ENCODE peak calls at places on chromosomes 3 and 15, in five cellular contexts. E is CD8-positive, alpha-beta memory T cell; M is right cardiac atrium; S is upper lobe of right lung; R is thyroid gland. W is an unnamed sample.

GRCh38 chr3:33954956-33955355 is 156.5 kb downstream of the PDCD6IP start:
- DNase-seq in E (no peak), M (no peak), S (no peak), R (no peak), W (no peak)

GRCh38 chr3:108036401-108036800 is 54.4 kb downstream of the CD47 start:
- DNase-seq in E (no peak), M (no peak), S (no peak), R (no peak), W (no peak)

GRCh38 chr15:48880070-48880634 is 2.2 kb downstream of the EID1 start:
- DNase-seq in E (no peak), M (no peak), S (no peak), R (no peak), W (no peak)

GRCh38 chr3:25820372-25820771 is 30.5 kb downstream of the OXSM start:
- DNase-seq in E (no peak), M (no peak), S (no peak), R (peak; percentile 65), W (peak; percentile 81)

GRCh38 chr3:142374687-142375086 is 73.2 kb downstream of the XRN1 start:
- DNase-seq in E (no peak), M (no peak), S (no peak), R (no peak), W (no peak)

GRCh38 chr3:58242340-58242739 is 4.7 kb downstream of the ABHD6 start:
- DNase-seq in E (no peak), M (no peak), S (no peak), R (no peak), W (no peak)

GRCh38 chr3:122350814-122351418 is 25.9 kb downstream of the CSTA start:
- DNase-seq in E (no peak), M (no peak), S (no peak), R (no peak), W (no peak)

GRCh38 chr15:24683736-24684135 is 8.2 kb downstream of the NPAP1 start:
- DNase-seq in E (no peak), M (no peak), S (no peak), R (no peak), W (no peak)

GRCh38 chr3:46105313-46105919 is 78.1 kb upstream of the XCR1 start:
- DNase-seq in E (no peak), M (no peak), S (no peak), R (no peak), W (no peak)

GRCh38 chr15:100147828-100148227 is 193.9 kb downstream of the ADAMTS17 start:
- DNase-seq in E (no peak), M (no peak), S (no peak), R (no peak), W (no peak)

GRCh38 chr3:185216587-185216918 is 37.3 kb downstream of the EHHADH start:
- DNase-seq in E (no peak), M (peak; percentile 55), S (no peak), R (peak; percentile 37), W (peak; percentile 72)

GRCh38 chr3:44232407-44232806 is 9.3 kb upstream of the TOPAZ1 start:
- DNase-seq in E (no peak), M (no peak), S (no peak), R (no peak), W (no peak)

GRCh38 chr3:147267431-147267830 is 138.9 kb downstream of the ZIC4 start:
- DNase-seq in E (no peak), M (no peak), S (no peak), R (no peak), W (no peak)

GRCh38 chr3:112739252-112739945 is 98.5 kb upstream of the CCDC80 start:
- DNase-seq in E (no peak), M (no peak), S (no peak), R (no peak), W (no peak)

GRCh38 chr3:11953778-11954177 is 50.4 kb upstream of the SYN2 start:
- DNase-seq in E (no peak), M (no peak), S (no peak), R (no peak), W (no peak)

GRCh38 chr15:98952381-98952803 is 55.2 kb downstream of the PGPEP1L start:
- DNase-seq in E (no peak), M (no peak), S (no peak), R (no peak), W (no peak)

GRCh38 chr15:60095711-60096110 is 91.6 kb downstream of the FOXB1 start:
- DNase-seq in E (no peak), M (no peak), S (no peak), R (no peak), W (no peak)

DNA sequence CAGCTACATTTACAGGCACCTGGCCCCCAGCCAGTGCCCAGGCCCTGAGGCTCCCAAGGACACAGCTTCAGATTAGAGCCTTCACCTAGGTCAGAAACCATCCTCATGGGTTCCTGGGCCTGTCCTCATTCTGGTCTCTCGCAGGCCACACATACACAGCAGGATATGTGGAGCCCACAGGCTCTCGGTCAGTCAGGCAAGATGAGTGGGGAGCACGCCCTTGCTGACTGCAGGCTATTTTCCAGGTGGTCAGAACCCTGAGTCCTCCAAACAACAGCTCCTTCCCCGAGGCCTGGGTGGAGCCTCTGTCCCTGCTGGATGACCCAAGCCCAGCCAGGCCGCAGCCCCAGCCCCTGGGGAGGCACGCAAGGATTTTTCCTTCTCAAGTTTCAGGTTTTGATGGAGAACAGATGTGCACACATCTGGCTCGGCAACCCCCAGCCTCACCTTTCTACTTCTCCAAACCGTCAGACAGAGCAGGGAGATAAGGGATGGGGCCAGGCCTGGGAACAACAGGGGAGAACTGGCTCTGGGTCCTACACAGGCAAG is 1.6 kb downstream of the STRA6 start:
- DNase-seq in E (no peak), M (peak; percentile 79), S (no peak), R (no peak), W (no peak)
- H3K4me1 ChIP-seq in E (no peaks in the 10 kb centered on the region), M (peaks cover 20% of the 10 kb centered on the region), S (peaks cover 16% of the 10 kb centered on the region), R (peaks cover 7% of the 10 kb centered on the region), W (peaks cover 29% of the 10 kb centered on the region)

GRCh38 chr15:21261965-21262850 is 178.1 kb downstream of the POTEB3 start:
- DNase-seq in E (no peak), M (peak; percentile 48), S (peak; percentile 75), R (no peak), W (no peak)

GRCh38 chr15:21267231-21267630 is 173.1 kb downstream of the POTEB3 start:
- DNase-seq in E (no peak), M (no peak), S (no peak), R (no peak), W (peak; percentile 23)

GRCh38 chr15:21260966-21261395 is 179.3 kb downstream of the POTEB3 start:
- DNase-seq in E (no peak), M (peak; percentile 51), S (peak; percentile 70), R (no peak), W (no peak)

GRCh38 chr15:21261396-21261964 is 178.8 kb downstream of the POTEB3 start:
- DNase-seq in E (no peak), M (peak; percentile 58), S (peak; percentile 73), R (no peak), W (peak; percentile 2)

GRCh38 chr15:21262851-21263400 is 177.4 kb downstream of the POTEB3 start:
- DNase-seq in E (no peak), M (no peak), S (no peak), R (no peak), W (no peak)
- H3K9me3 ChIP-seq in E (no peaks in the 10 kb centered on the region), M (no peaks in the 10 kb centered on the region), S (no peaks in the 10 kb centered on the region), R (no peaks in the 10 kb centered on the region), W (peaks cover 19% of the 10 kb centered on the region)

GRCh38 chr3:176505878-176506621 is 691.2 kb downstream of the TBL1XR1 start:
- DNase-seq in E (no peak), M (no peak), S (no peak), R (no peak), W (peak; percentile 91)
- H3K4me3 ChIP-seq in E (no peak overlapping the region), M (no peak overlapping the region), S (no peak overlapping the region), R (no peak overlapping the region), W (no peak overlapping the region)

GRCh38 chr3:12961007-12961725 is 112.1 kb downstream of the IQSEC1 start:
- DNase-seq in E (no peak), M (peak; percentile 25), S (no peak), R (no peak), W (no peak)

GRCh38 chr3:12961726-12962036 is 111.5 kb downstream of the IQSEC1 start:
- DNase-seq in E (no peak), M (no peak), S (no peak), R (no peak), W (no peak)

GRCh38 chr3:12960497-12960896 is 112.7 kb downstream of the IQSEC1 start:
- DNase-seq in E (no peak), M (no peak), S (no peak), R (no peak), W (no peak)

GRCh38 chr3:12963184-12963868 is 109.9 kb downstream of the IQSEC1 start:
- DNase-seq in E (no peak), M (peak; percentile 5), S (no peak), R (no peak), W (no peak)

DNA sequence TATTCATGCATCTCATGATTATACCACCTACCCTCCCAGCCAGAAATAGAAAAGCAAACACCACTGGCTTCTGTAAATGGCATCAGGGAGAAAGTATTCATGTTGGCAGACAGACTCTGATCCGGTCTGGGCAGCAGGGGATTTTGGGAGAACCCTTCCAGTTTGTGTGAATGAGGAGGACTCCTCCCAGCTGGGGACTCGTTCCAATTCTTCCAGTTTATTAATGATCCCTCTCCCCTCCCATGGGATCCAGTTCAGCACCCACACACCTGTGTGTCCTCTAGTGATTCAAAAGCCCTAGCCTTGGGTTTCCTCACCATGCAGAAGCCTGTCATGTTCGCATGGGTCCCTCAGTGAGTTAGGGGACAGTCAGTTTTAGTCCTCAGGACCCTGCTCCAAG is 110.9 kb downstream of the IQSEC1 start:
- DNase-seq in E (no peak), M (peak; percentile 28), S (no peak), R (no peak), W (no peak)
- H3K4me1 ChIP-seq in E (peaks cover 91% of the 10 kb centered on the region), M (peaks cover 83% of the 10 kb centered on the region), S (peaks cover 67% of the 10 kb centered on the region), R (peaks cover 26% of the 10 kb centered on the region), W (peaks cover 27% of the 10 kb centered on the region)

GRCh38 chr3:186237915-186238314 is 124.1 kb downstream of the DGKG start:
- DNase-seq in E (no peak), M (no peak), S (no peak), R (no peak), W (no peak)
- H3K9me3 ChIP-seq in E (no peaks in the 10 kb centered on the region), M (no peaks in the 10 kb centered on the region), S (no peaks in the 10 kb centered on the region), R (no peaks in the 10 kb centered on the region), W (no peaks in the 10 kb centered on the region)

DNA sequence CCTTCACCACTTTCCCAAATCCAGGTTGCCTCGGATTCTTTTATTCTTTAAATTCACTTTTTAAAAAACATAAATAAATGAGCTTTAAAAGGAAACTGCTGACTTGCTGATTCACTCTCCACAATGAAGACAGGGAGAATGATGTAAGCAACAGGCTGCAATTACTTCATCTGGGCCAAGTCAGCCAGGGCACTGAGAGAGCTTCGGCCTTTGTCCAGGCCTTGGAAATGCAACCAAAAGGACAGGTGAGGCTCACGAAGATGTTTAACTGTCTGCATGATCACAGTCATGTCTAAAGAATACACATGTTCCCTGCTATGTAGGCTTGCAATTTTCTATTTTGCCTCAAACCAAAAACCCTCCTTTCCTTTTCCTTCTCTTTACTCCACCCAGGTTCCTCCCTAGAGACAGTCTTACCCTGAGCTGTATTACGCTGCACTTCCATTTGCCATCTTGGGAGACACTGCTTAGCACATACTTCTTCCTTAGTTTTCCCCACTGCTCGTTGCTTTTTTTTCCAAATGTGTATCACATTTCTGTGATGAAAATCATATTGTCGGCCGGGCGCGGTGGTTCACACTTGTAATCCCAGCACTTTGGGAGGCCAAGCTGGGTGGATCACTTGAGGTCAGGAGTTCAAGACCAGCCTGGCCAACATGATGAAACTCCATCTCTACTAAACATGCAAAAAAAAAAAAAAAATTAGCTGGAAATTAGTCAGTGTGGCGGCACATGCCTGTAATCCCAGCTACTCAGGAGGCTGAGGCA is 29.6 kb downstream of the POPDC2 start:
- DNase-seq in E (no peak), M (no peak), S (no peak), R (no peak), W (no peak)
- H3K4me3 ChIP-seq in E (no peak overlapping the region), M (no peak overlapping the region), S (no peak overlapping the region), R (no peak overlapping the region), W (no peak overlapping the region)